ENCODE peak calls at places on chromosomes 7 and 10, in nine cellular contexts. C, D, H, R, E, S, N, Q and P are unnamed samples.

GRCh38 chr7:36659638-36660341 is 64.5 kb downstream of the AOAH start:
- DNase-seq in C (no peak), D (no peak), H (no peak), R (no peak), E (no peak), S (no peak), N (no peak), Q (no peak), P (no peak)

GRCh38 chr7:7427363-7427762 is 108.3 kb downstream of the COL28A1 start:
- DNase-seq in C (no peak), D (no peak), H (no peak), R (no peak), E (no peak), S (no peak), N (no peak), Q (no peak), P (no peak)

GRCh38 chr7:158087196-158087595 is 500.4 kb downstream of the PTPRN2 start:
- DNase-seq in C (no peak), D (no peak), H (no peak), R (no peak), E (no peak), S (no peak), N (peak), Q (no peak), P (no peak)

GRCh38 chr7:73885975-73886798 is 25.2 kb downstream of the TMEM270 start:
- DNase-seq in C (no peak), D (no peak), H (no peak), R (no peak), E (peak), S (peak), N (no peak), Q (no peak), P (peak)

GRCh38 chr7:103117016-103117415 is 31.9 kb downstream of the NAPEPLD start:
- DNase-seq in C (no peak), D (no peak), H (no peak), R (no peak), E (no peak), S (no peak), N (no peak), Q (no peak), P (no peak)

GRCh38 chr10:71598673-71599072 is 120.9 kb downstream of the C10orf105 start:
- DNase-seq in C (peak), D (peak), H (no peak), R (no peak), E (peak), S (no peak), N (peak), Q (no peak), P (peak)

GRCh38 chr10:71547841-71548493 is 151.2 kb downstream of the CDH23 start:
- DNase-seq in C (no peak), D (no peak), H (no peak), R (no peak), E (peak), S (no peak), N (peak), Q (no peak), P (peak)

GRCh38 chr7:157947504-157947903 is 610.7 kb downstream of the DNAJB6 start:
- DNase-seq in C (no peak), D (no peak), H (no peak), R (no peak), E (no peak), S (no peak), N (no peak), Q (no peak), P (no peak)

GRCh38 chr7:151075978-151076426 is 4.6 kb downstream of the FASTK start:
- DNase-seq in C (no peak), D (no peak), H (no peak), R (no peak), E (no peak), S (no peak), N (peak), Q (no peak), P (no peak)

GRCh38 chr10:102648889-102649752 is 4.8 kb downstream of the TRIM8 start:
- DNase-seq in C (no peak), D (no peak), H (no peak), R (no peak), E (no peak), S (no peak), N (peak), Q (no peak), P (no peak)

GRCh38 chr10:501596-501995 is 187.9 kb downstream of the DIP2C start:
- DNase-seq in C (no peak), D (no peak), H (no peak), R (no peak), E (peak), S (no peak), N (no peak), Q (no peak), P (peak)

GRCh38 chr7:83469076-83469475 is 179.9 kb downstream of the SEMA3E start:
- DNase-seq in C (no peak), D (peak), H (no peak), R (no peak), E (peak), S (no peak), N (no peak), Q (no peak), P (no peak)

GRCh38 chr7:80070391-80070790 is 64.2 kb upstream of the GNAI1 start:
- DNase-seq in C (no peak), D (no peak), H (no peak), R (no peak), E (peak), S (no peak), N (no peak), Q (no peak), P (peak)

GRCh38 chr7:43758861-43759683 is 592 bp downstream of the BLVRA start:
- DNase-seq in C (peak), D (no peak), H (no peak), R (no peak), E (peak), S (peak), N (peak), Q (peak), P (peak)

GRCh38 chr7:140433396-140433795 is 29.5 kb downstream of the RAB19 start:
- DNase-seq in C (no peak), D (no peak), H (no peak), R (no peak), E (no peak), S (no peak), N (no peak), Q (no peak), P (no peak)

GRCh38 chr10:90849956-90850749 is 7.7 kb downstream of the HTR7 start:
- DNase-seq in C (no peak), D (no peak), H (no peak), R (no peak), E (peak), S (no peak), N (no peak), Q (no peak), P (peak)

GRCh38 chr10:62658516-62658915 is 146.0 kb upstream of the ADO start:
- DNase-seq in C (no peak), D (no peak), H (no peak), R (no peak), E (no peak), S (no peak), N (no peak), Q (no peak), P (no peak)

GRCh38 chr7:155497149-155497901 is 39.4 kb downstream of the EN2 start:
- DNase-seq in C (no peak), D (no peak), H (no peak), R (no peak), E (no peak), S (no peak), N (no peak), Q (no peak), P (no peak)

GRCh38 chr7:144653449-144653848 is 182.4 kb downstream of the TPK1 start:
- DNase-seq in C (no peak), D (no peak), H (no peak), R (no peak), E (no peak), S (no peak), N (no peak), Q (no peak), P (no peak)

GRCh38 chr7:37359662-37360444 is 88.8 kb downstream of the ELMO1 start:
- DNase-seq in C (no peak), D (no peak), H (no peak), R (no peak), E (no peak), S (no peak), N (no peak), Q (no peak), P (no peak)

GRCh38 chr7:31437466-31437865 is 76.4 kb upstream of the ITPRID1 start:
- DNase-seq in C (no peak), D (no peak), H (no peak), R (no peak), E (no peak), S (no peak), N (no peak), Q (no peak), P (no peak)
- TF ChIP-seq CTCF in C (no peak), D (no peak), H (no peak), R (no peak), E (no peak), S (no peak), N (no peak), Q (no peak), P (no peak)

DNA sequence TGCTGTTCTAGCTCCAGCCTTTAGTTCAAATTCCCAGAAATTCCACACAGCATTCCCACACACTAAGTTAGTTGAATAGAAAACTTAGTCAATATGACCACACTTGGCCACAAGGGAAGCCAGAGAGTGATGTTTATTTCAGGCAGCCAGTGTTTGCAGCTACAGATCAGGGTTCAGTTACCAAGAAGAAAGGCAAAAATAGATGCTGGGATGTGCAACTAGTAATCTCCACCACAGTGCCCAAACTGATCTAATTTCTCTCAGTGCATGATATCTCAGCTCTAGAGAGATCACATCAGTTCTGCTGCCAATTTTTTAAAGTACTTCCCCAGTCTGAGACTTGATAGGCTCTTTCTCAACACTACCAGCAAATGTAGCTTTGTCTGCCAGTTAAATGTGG is 17.6 kb downstream of the SLF2 start:
- DNase-seq in C (no peak), D (no peak), H (no peak), R (no peak), E (no peak), S (no peak), N (no peak), Q (no peak), P (peak)
- TF ChIP-seq CTCF in C (no peak), D (no peak), H (peak), R (no peak), E (no peak), S (no peak), N (no peak), Q (peak), P (peak)

GRCh38 chr10:68403701-68404100 is 3.4 kb downstream of the RUFY2 start:
- DNase-seq in C (no peak), D (no peak), H (no peak), R (no peak), E (no peak), S (no peak), N (no peak), Q (no peak), P (no peak)

GRCh38 chr10:68408898-68409518 is 1.9 kb upstream of the RUFY2 start:
- DNase-seq in C (no peak), D (no peak), H (no peak), R (no peak), E (no peak), S (no peak), N (no peak), Q (no peak), P (no peak)

GRCh38 chr10:68402271-68402670 is 4.8 kb downstream of the RUFY2 start:
- DNase-seq in C (no peak), D (no peak), H (no peak), R (no peak), E (peak), S (no peak), N (no peak), Q (no peak), P (peak)

GRCh38 chr10:68406815-68407585 is at the start of gene RUFY2:
- DNase-seq in C (peak), D (peak), H (peak), R (no peak), E (peak), S (peak), N (peak), Q (peak), P (peak)

DNA sequence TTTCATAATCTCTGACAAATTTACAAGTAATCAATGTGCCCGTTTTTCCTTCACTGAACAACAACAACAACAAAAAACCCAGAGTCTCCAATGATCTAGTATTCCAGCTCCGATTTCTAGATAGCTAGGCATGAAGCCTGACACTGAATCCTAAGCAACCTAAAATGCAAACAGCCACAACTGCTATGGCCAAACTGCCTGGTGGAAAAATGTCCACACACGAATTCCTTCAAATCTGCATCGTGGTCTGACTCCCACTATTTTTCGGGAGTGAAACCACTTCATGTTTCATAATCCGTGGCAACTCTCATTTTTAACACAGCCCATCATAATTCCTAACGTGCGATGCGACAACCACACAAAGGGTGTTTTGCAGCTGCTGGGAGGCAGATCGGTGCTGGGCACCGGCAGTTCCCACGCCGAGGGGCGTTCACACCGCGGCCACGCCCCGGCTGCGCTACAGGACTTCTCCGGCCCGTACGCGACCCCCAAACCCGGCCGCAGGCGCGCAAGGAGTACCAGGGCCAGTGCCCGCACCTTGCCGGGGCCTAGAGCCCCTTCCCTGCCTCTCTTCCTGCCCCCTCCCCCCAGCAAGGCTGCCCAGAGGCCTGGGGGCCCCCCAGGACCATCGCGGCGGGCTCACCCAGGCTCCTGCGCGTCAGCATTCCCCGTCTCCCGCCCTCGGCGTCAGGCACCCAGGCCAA is 814 bp downstream of the RUFY2 start:
- DNase-seq in C (peak), D (peak), H (peak), R (no peak), E (peak), S (peak), N (peak), Q (peak), P (peak)
- TF ChIP-seq CTCF in C (no peak), D (no peak), H (no peak), R (no peak), E (no peak), S (no peak), N (no peak), Q (no peak), P (no peak)

DNA sequence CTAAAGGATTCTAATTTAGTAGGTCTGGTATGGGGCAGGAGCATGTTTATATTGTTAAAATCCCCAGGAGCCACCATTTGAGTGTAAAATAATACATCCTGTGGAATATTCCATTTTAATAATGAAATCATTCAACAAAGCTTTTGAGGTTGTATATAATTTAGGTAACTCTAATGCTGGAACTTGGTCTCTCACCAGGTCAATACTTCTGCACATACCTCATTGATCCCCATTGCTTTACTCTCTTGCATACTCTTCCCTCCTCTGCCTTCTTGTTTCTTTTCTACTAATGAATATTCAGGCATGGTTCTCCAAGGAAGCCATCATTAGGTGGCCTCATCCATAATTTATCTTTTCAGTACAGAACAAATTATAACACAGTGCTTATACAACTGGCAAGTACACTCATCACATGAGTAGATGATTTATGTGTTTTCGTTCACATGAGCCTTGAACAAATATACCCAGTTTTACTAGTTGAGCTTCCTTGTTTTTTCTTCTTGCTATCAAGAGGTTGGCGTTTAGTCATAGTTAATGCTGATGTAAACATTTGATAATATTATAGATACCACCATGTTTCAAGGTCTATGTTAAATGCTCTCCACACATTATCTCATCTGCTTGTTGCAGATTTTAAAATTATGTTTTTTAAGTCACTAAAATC is 7.2 kb downstream of the PALS2 start:
- DNase-seq in C (no peak), D (no peak), H (no peak), R (no peak), E (no peak), S (no peak), N (no peak), Q (no peak), P (peak)
- TF ChIP-seq CTCF in C (no peak), D (no peak), H (no peak), R (no peak), E (no peak), S (no peak), N (no peak), Q (no peak), P (no peak)